ENCODE peak calls at places on chromosomes 13 and 19, in eight cellular contexts. M, D, L, R, F, E, C and K are unnamed samples.

GRCh38 chr13:99471231-99472202 is 29.8 kb upstream of the TM9SF2 start:
- DNase-seq in M (no peak), D (no peak), L (no peak), R (peak), F (peak), E (no peak), C (no peak), K (no peak)

GRCh38 chr19:50331187-50332013 is 2.2 kb upstream of the KCNC3 start:
- DNase-seq in M (peak), D (no peak), L (no peak), R (no peak), F (no peak), E (no peak), C (no peak), K (peak)

GRCh38 chr13:113967206-113967720 is 6.6 kb downstream of the C13orf46 start:
- DNase-seq in M (no peak), D (no peak), L (peak), R (no peak), F (no peak), E (no peak), C (peak), K (no peak)

GRCh38 chr19:33621811-33622504 is at the start of gene CHST8:
- DNase-seq in M (no peak), D (peak), L (peak), R (peak), F (peak), E (no peak), C (no peak), K (peak)

GRCh38 chr13:98916403-98916802 is 61.5 kb downstream of the DOCK9 start:
- DNase-seq in M (no peak), D (no peak), L (no peak), R (no peak), F (no peak), E (no peak), C (no peak), K (no peak)

GRCh38 chr19:4497770-4498389 is 20.4 kb downstream of the PLIN4 start:
- DNase-seq in M (no peak), D (no peak), L (no peak), R (no peak), F (no peak), E (no peak), C (no peak), K (no peak)

GRCh38 chr19:40754611-40755247 is 3.7 kb downstream of the SNRPA start:
- DNase-seq in M (no peak), D (no peak), L (no peak), R (no peak), F (no peak), E (no peak), C (peak), K (no peak)

GRCh38 chr13:43959291-43959690 is 79.6 kb downstream of the LACC1 start:
- DNase-seq in M (no peak), D (no peak), L (no peak), R (no peak), F (no peak), E (no peak), C (no peak), K (no peak)

GRCh38 chr19:17079710-17080440 is 4.3 kb downstream of the MYO9B start:
- DNase-seq in M (peak), D (peak), L (peak), R (peak), F (peak), E (peak), C (peak), K (peak)
- TF ChIP-seq CTCF in M (peak), D (peak), L (peak), R (no peak), F (peak), E (peak), C (peak), K (peak)

GRCh38 chr13:24649685-24650038 is 30.5 kb upstream of the ATP12A start:
- DNase-seq in M (no peak), D (peak), L (no peak), R (no peak), F (no peak), E (no peak), C (no peak), K (no peak)
- TF ChIP-seq CTCF in M (no peak), D (no peak), L (no peak), R (no peak), F (no peak), E (no peak), C (no peak), K (no peak)

DNA sequence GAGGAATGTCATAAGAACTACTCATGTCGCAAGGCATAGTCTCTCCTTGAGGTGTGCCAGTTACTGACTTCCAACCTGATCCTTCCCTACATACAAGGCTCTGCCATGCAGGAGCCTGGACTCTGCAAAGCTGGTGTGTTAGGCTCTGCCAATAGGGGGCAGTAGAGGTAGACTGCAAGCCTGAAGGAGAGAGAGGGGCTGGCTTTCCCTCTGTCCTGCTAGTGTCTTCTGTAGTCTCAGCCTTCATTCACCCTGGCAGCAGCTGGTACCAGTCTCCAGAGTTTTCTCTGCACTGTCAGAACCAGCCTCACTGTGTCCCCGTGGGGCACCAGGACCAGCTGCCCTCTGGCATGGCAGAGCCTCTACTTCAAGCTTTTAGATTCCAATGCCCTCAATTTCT is 14.5 kb downstream of the SHISA2 start:
- DNase-seq in M (no peak), D (peak), L (no peak), R (peak), F (no peak), E (no peak), C (no peak), K (no peak)
- TF ChIP-seq CTCF in M (peak), D (peak), L (peak), R (peak), F (no peak), E (no peak), C (no peak), K (peak)

GRCh38 chr13:112852808-112853207 is 116.2 kb upstream of the MCF2L start:
- DNase-seq in M (no peak), D (no peak), L (no peak), R (no peak), F (no peak), E (no peak), C (no peak), K (no peak)
- TF ChIP-seq CTCF in M (no peak), D (no peak), L (no peak), R (no peak), F (no peak), E (no peak), C (no peak), K (no peak)

GRCh38 chr13:86741762-86742285 is 929.3 kb upstream of the SLITRK5 start:
- DNase-seq in M (no peak), D (no peak), L (no peak), R (peak), F (no peak), E (no peak), C (no peak), K (peak)
- TF ChIP-seq CTCF in M (no peak), D (peak), L (no peak), R (peak), F (no peak), E (no peak), C (no peak), K (peak)